ENCODE peak calls at places on chromosome 9, in ten cellular contexts. O, Q, K, M, F, E, C, L, Z and B are unnamed samples.

GRCh38 chr9:81814794-81815464 is 113.3 kb upstream of the SPATA31D4 start:
- ATAC-seq in O (peak), Q (no peak), K (no peak), M (no peak), F (peak), E (peak), C (peak), L (no peak), Z (no peak), B (no peak)

GRCh38 chr9:97666907-97667686 is 30.0 kb downstream of the XPA start:
- ATAC-seq in O (no peak), Q (no peak), K (peak), M (no peak), F (peak), E (no peak), C (no peak), L (no peak), Z (no peak), B (no peak)

GRCh38 chr9:122200960-122201635 is 27.7 kb downstream of the LHX6 start:
- ATAC-seq in O (no peak), Q (no peak), K (no peak), M (no peak), F (no peak), E (no peak), C (no peak), L (no peak), Z (peak), B (no peak)

GRCh38 chr9:79201641-79202040 is 370.1 kb upstream of the TLE4 start:
- ATAC-seq in O (no peak), Q (no peak), K (peak), M (no peak), F (no peak), E (no peak), C (no peak), L (no peak), Z (no peak), B (no peak)

GRCh38 chr9:125558453-125559084 is 148.4 kb downstream of the MAPKAP1 start:
- ATAC-seq in O (peak), Q (peak), K (peak), M (peak), F (peak), E (peak), C (peak), L (peak), Z (peak), B (peak)

GRCh38 chr9:127919253-127919815 is 2.5 kb upstream of the ST6GALNAC4 start:
- ATAC-seq in O (peak), Q (peak), K (peak), M (peak), F (peak), E (peak), C (peak), L (peak), Z (peak), B (peak)

GRCh38 chr9:34464571-34464970 is 6.0 kb downstream of the DNAI1 start:
- ATAC-seq in O (no peak), Q (no peak), K (no peak), M (no peak), F (no peak), E (no peak), C (no peak), L (no peak), Z (no peak), B (no peak)

GRCh38 chr9:81540142-81540701 is 149.1 kb downstream of the TLE1 start:
- ATAC-seq in O (no peak), Q (no peak), K (no peak), M (no peak), F (no peak), E (no peak), C (no peak), L (no peak), Z (no peak), B (no peak)

GRCh38 chr9:7174884-7175283 is 417.1 kb downstream of the KDM4C start:
- ATAC-seq in O (no peak), Q (peak), K (no peak), M (no peak), F (no peak), E (no peak), C (no peak), L (no peak), Z (no peak), B (no peak)

GRCh38 chr9:22103650-22104575 is 94.8 kb upstream of the CDKN2B start:
- ATAC-seq in O (peak), Q (peak), K (peak), M (peak), F (no peak), E (peak), C (no peak), L (no peak), Z (peak), B (no peak)

GRCh38 chr9:113317777-113318176 is 14.6 kb upstream of the RNF183 start:
- ATAC-seq in O (no peak), Q (no peak), K (no peak), M (no peak), F (no peak), E (no peak), C (peak), L (no peak), Z (no peak), B (peak)

GRCh38 chr9:96603305-96604004 is 16.2 kb downstream of the CDC14B start:
- ATAC-seq in O (peak), Q (no peak), K (no peak), M (no peak), F (peak), E (no peak), C (no peak), L (no peak), Z (peak), B (peak)

GRCh38 chr9:24986331-24986730 is 440.6 kb upstream of the IZUMO3 start:
- ATAC-seq in O (no peak), Q (no peak), K (no peak), M (no peak), F (no peak), E (no peak), C (no peak), L (no peak), Z (no peak), B (no peak)

GRCh38 chr9:124960409-124960752 is 19.5 kb upstream of the GOLGA1 start:
- ATAC-seq in O (no peak), Q (no peak), K (no peak), M (no peak), F (no peak), E (no peak), C (no peak), L (no peak), Z (no peak), B (no peak)

GRCh38 chr9:94014066-94014654 is 59.0 kb upstream of the BARX1 start:
- ATAC-seq in O (peak), Q (peak), K (peak), M (no peak), F (peak), E (no peak), C (peak), L (no peak), Z (no peak), B (no peak)

GRCh38 chr9:76180541-76180940 is 213.7 kb downstream of the RFK start:
- ATAC-seq in O (peak), Q (peak), K (peak), M (no peak), F (no peak), E (peak), C (no peak), L (peak), Z (no peak), B (no peak)

GRCh38 chr9:93345630-93346239 is 105.8 kb upstream of the FAM120A start:
- ATAC-seq in O (no peak), Q (no peak), K (no peak), M (no peak), F (peak), E (no peak), C (peak), L (no peak), Z (no peak), B (peak)

GRCh38 chr9:69076550-69076949 is 41.0 kb downstream of the FXN start:
- ATAC-seq in O (no peak), Q (no peak), K (no peak), M (no peak), F (peak), E (no peak), C (no peak), L (no peak), Z (no peak), B (peak)

GRCh38 chr9:126232461-126232860 is 94.2 kb upstream of the MVB12B start:
- ATAC-seq in O (no peak), Q (no peak), K (no peak), M (no peak), F (no peak), E (no peak), C (no peak), L (no peak), Z (no peak), B (no peak)

GRCh38 chr9:116202219-116202912 is 48.8 kb downstream of the PAPPA start:
- ATAC-seq in O (no peak), Q (no peak), K (no peak), M (no peak), F (peak), E (no peak), C (no peak), L (no peak), Z (no peak), B (no peak)

GRCh38 chr9:134928796-134929559 is 11.3 kb upstream of the FCN1 start:
- ATAC-seq in O (no peak), Q (no peak), K (peak), M (peak), F (peak), E (peak), C (no peak), L (peak), Z (peak), B (peak)

DNA sequence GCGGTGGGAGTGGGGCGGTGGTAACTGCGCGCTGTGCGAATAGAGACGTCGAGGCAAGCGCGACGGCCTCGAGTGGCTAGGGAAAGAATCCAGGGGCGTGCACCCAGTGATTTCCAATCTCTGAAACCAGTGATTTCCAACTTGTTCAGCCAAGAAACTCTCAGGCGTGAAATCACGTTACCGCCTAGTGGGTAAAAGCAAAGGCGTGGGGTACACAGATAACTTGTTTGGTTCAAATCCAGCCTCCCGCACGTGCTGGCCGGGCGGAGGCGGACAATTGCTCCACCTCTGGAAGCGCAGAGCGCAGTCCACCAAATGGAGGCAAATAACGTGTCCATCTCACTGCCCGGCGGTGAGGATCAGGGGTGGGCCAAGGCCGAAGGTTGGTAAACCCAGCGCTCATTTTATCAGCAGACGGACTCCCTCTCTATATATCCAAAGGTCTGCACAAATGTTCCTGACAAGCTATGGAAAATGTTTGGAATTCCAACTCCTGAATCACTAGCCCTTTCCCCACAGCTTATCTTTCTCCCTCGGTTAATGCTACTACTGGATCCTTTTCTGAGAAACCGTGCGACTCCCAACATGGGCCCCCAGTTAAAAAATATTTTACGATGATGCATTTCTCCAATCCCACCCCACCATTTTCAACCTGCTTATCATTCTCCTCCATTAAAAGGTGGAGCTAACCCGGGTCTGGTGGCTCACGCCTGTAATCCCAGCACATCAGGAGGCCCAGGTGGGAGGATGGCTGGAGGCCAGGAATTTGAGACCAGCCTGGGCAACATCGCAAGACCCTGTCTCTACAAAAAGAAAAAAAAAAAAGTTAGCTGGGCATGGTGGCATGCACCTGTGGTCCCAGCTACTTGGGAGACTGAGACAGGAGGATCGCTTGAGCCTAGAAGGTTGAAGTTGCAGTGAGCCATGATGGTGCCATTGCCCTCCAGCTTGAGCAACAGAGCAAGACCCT is 950 bp upstream of the FNBP1 start:
- ATAC-seq in O (no peak), Q (no peak), K (peak), M (no peak), F (peak), E (peak), C (peak), L (peak), Z (peak), B (peak)
- TF ChIP-seq CTCF in O (no peak), Q (no peak), K (no peak), M (no peak), F (peak), E (no peak), C (peak), L (peak), Z (no peak), B (no peak)

GRCh38 chr9:5922192-5922591 is 31.5 kb downstream of the MLANA start:
- ATAC-seq in O (peak), Q (no peak), K (no peak), M (no peak), F (no peak), E (peak), C (no peak), L (no peak), Z (no peak), B (no peak)
- TF ChIP-seq CTCF in O (no peak), Q (no peak), K (no peak), M (no peak), F (no peak), E (no peak), C (no peak), L (no peak), Z (no peak), B (no peak)

GRCh38 chr9:29656641-29657406 is 2083.5 kb upstream of the C9orf72 start:
- ATAC-seq in O (no peak), Q (no peak), K (no peak), M (no peak), F (no peak), E (no peak), C (no peak), L (no peak), Z (no peak), B (no peak)
- TF ChIP-seq CTCF in O (no peak), Q (no peak), K (no peak), M (no peak), F (no peak), E (no peak), C (no peak), L (no peak), Z (no peak), B (no peak)

DNA sequence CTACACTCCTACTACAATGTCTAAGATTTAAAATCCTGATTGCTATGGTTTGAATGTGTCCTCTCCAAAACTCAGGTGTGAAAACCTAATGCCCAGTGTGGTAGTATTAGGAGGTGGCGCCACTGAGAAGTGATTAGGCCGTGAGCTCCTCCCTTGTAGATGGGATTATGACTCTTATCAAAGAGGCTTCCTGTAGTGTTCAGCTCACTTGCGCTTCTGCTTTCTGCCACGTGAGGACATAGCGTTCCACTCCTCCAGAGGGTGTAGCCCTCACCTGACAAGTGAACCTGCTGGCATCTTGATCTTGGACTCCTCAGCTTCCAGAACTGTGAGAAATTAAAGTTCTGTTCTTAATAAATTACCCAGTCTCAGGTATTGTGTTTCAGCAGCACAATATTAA is 33.0 kb upstream of the WHRN start:
- ATAC-seq in O (no peak), Q (peak), K (peak), M (no peak), F (peak), E (peak), C (peak), L (peak), Z (no peak), B (no peak)
- TF ChIP-seq CTCF in O (no peak), Q (peak), K (no peak), M (no peak), F (peak), E (peak), C (peak), L (no peak), Z (no peak), B (no peak)

GRCh38 chr9:4762889-4763521 is 22.0 kb upstream of the AK3 start:
- ATAC-seq in O (peak), Q (peak), K (peak), M (peak), F (peak), E (peak), C (peak), L (peak), Z (peak), B (peak)
- TF ChIP-seq CTCF in O (no peak), Q (no peak), K (peak), M (no peak), F (no peak), E (no peak), C (peak), L (no peak), Z (no peak), B (no peak)

GRCh38 chr9:99947395-99947794 is 40.9 kb downstream of the STX17 start:
- ATAC-seq in O (no peak), Q (no peak), K (no peak), M (no peak), F (no peak), E (no peak), C (no peak), L (no peak), Z (no peak), B (no peak)
- TF ChIP-seq CTCF in O (no peak), Q (no peak), K (no peak), M (no peak), F (no peak), E (no peak), C (no peak), L (no peak), Z (no peak), B (no peak)

GRCh38 chr9:35490155-35490909 is 421 bp downstream of the RUSC2 start:
- ATAC-seq in O (peak), Q (peak), K (peak), M (peak), F (peak), E (no peak), C (peak), L (peak), Z (peak), B (peak)
- TF ChIP-seq CTCF in O (no peak), Q (no peak), K (no peak), M (no peak), F (no peak), E (no peak), C (no peak), L (no peak), Z (no peak), B (no peak)

GRCh38 chr9:117487555-117488175 is 72.8 kb upstream of the ASTN2 start:
- ATAC-seq in O (peak), Q (peak), K (peak), M (peak), F (peak), E (peak), C (peak), L (peak), Z (peak), B (peak)
- TF ChIP-seq CTCF in O (peak), Q (no peak), K (peak), M (peak), F (peak), E (peak), C (peak), L (peak), Z (peak), B (peak)

DNA sequence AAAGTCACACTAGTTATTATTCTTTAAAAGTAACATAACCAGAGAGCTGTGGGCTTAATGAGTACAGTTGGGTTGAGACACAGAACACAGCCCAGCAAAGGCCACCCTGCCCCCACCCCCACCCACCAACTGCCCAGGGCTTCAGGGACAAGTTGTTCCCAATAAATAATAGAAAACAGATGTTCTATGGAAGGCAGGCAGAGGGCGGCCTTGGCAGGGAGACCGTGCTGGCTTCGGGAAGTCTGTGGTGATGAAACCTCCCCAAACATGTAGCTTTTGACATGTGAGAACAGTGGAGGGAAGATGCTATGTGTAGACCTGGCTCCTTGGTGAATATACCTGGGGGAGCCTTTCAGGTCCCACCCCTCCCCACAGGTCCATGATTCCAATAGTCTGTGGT is 10.0 kb downstream of the TRAF1 start:
- ATAC-seq in O (peak), Q (peak), K (peak), M (peak), F (peak), E (peak), C (peak), L (no peak), Z (peak), B (peak)
- TF ChIP-seq CTCF in O (peak), Q (no peak), K (no peak), M (no peak), F (peak), E (no peak), C (peak), L (no peak), Z (no peak), B (no peak)

GRCh38 chr9:70881321-70881720 is 240.1 kb downstream of the TRPM3 start:
- ATAC-seq in O (no peak), Q (no peak), K (no peak), M (no peak), F (no peak), E (no peak), C (no peak), L (no peak), Z (no peak), B (no peak)

GRCh38 chr9:70884276-70884675 is 237.1 kb downstream of the TRPM3 start:
- ATAC-seq in O (no peak), Q (no peak), K (no peak), M (no peak), F (no peak), E (no peak), C (no peak), L (no peak), Z (no peak), B (no peak)

GRCh38 chr9:70883056-70883455 is 238.4 kb downstream of the TRPM3 start:
- ATAC-seq in O (no peak), Q (no peak), K (no peak), M (no peak), F (no peak), E (no peak), C (no peak), L (no peak), Z (no peak), B (no peak)

DNA sequence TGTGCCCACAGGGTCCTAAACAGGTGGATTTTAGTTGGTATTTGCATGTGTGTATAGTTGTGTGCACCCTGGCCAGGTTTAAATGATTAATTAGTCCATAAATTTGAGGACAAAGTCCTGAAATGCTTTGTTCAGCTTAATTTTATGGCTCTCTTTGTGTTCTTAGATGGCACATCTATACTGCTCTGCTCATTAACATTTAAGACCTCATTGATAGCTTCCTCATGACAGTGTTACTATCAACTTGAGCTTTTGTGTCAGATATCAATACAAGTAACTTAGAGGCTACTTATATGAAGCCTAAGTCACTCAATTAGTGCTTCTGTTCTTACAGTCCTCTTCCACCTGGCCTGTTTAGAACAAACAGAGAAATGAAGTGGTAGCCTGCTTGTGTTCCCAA is 240.9 kb downstream of the TRPM3 start:
- ATAC-seq in O (no peak), Q (no peak), K (no peak), M (no peak), F (no peak), E (no peak), C (no peak), L (no peak), Z (no peak), B (no peak)
- TF ChIP-seq CTCF in O (no peak), Q (no peak), K (no peak), M (no peak), F (no peak), E (no peak), C (no peak), L (no peak), Z (no peak), B (no peak)